ENCODE peak calls at places on chromosomes 11 and 22, in eight cellular contexts. One of them, this sample, is unnamed.

GRCh38 chr11:126391970-126392637 is 36.6 kb downstream of the ST3GAL4 start:
- DNase-seq in AG04449: no peak
- DNase-seq in neural progenitor cell: peak
- DNase-seq in astrocyte of the spinal cord: no peak
- DNase-seq in HL-60: peak
- DNase-seq in BJ: no peak
- DNase-seq in progenitor cell of endocrine pancreas: no peak
- DNase-seq in A549: no peak
- DNase-seq in this sample: no peak

GRCh38 chr22:49738006-49738405 is 89.7 kb downstream of the BRD1 start:
- DNase-seq in AG04449: no peak
- DNase-seq in neural progenitor cell: no peak
- DNase-seq in astrocyte of the spinal cord: no peak
- DNase-seq in HL-60: no peak
- DNase-seq in BJ: no peak
- DNase-seq in progenitor cell of endocrine pancreas: no peak
- DNase-seq in A549: no peak
- DNase-seq in this sample: no peak

GRCh38 chr22:25083414-25084166 is 116.1 kb upstream of the CRYBB3 start:
- DNase-seq in AG04449: no peak
- DNase-seq in neural progenitor cell: peak
- DNase-seq in astrocyte of the spinal cord: no peak
- DNase-seq in HL-60: no peak
- DNase-seq in BJ: no peak
- DNase-seq in progenitor cell of endocrine pancreas: no peak
- DNase-seq in A549: no peak
- DNase-seq in this sample: no peak

GRCh38 chr11:46889689-46890475 is 28.5 kb downstream of the LRP4 start:
- DNase-seq in AG04449: peak
- DNase-seq in neural progenitor cell: peak
- DNase-seq in astrocyte of the spinal cord: peak
- DNase-seq in HL-60: peak
- DNase-seq in BJ: peak
- DNase-seq in progenitor cell of endocrine pancreas: peak
- DNase-seq in A549: peak
- DNase-seq in this sample: no peak

GRCh38 chr11:2991477-2992233 is 474 bp downstream of the NAP1L4 start:
- DNase-seq in AG04449: no peak
- DNase-seq in neural progenitor cell: no peak
- DNase-seq in astrocyte of the spinal cord: peak
- DNase-seq in HL-60: no peak
- DNase-seq in BJ: no peak
- DNase-seq in progenitor cell of endocrine pancreas: no peak
- DNase-seq in A549: peak
- DNase-seq in this sample: no peak

GRCh38 chr11:10205928-10206327 is 88.1 kb downstream of the SBF2 start:
- DNase-seq in AG04449: no peak
- DNase-seq in neural progenitor cell: peak
- DNase-seq in astrocyte of the spinal cord: no peak
- DNase-seq in HL-60: no peak
- DNase-seq in BJ: no peak
- DNase-seq in progenitor cell of endocrine pancreas: no peak
- DNase-seq in A549: no peak
- DNase-seq in this sample: no peak

GRCh38 chr22:37486224-37486845 is at the start of gene MFNG:
- DNase-seq in AG04449: no peak
- DNase-seq in neural progenitor cell: peak
- DNase-seq in astrocyte of the spinal cord: peak
- DNase-seq in HL-60: peak
- DNase-seq in BJ: no peak
- DNase-seq in progenitor cell of endocrine pancreas: peak
- DNase-seq in A549: peak
- DNase-seq in this sample: no peak

GRCh38 chr11:8094656-8095055 is 13.6 kb downstream of the TUB start:
- DNase-seq in AG04449: no peak
- DNase-seq in neural progenitor cell: no peak
- DNase-seq in astrocyte of the spinal cord: no peak
- DNase-seq in HL-60: no peak
- DNase-seq in BJ: no peak
- DNase-seq in progenitor cell of endocrine pancreas: no peak
- DNase-seq in A549: no peak
- DNase-seq in this sample: no peak

GRCh38 chr11:2480874-2481220 is 36.0 kb downstream of the KCNQ1 start:
- DNase-seq in AG04449: no peak
- DNase-seq in neural progenitor cell: no peak
- DNase-seq in astrocyte of the spinal cord: no peak
- DNase-seq in HL-60: peak
- DNase-seq in BJ: no peak
- DNase-seq in progenitor cell of endocrine pancreas: no peak
- DNase-seq in A549: no peak
- DNase-seq in this sample: no peak

DNA sequence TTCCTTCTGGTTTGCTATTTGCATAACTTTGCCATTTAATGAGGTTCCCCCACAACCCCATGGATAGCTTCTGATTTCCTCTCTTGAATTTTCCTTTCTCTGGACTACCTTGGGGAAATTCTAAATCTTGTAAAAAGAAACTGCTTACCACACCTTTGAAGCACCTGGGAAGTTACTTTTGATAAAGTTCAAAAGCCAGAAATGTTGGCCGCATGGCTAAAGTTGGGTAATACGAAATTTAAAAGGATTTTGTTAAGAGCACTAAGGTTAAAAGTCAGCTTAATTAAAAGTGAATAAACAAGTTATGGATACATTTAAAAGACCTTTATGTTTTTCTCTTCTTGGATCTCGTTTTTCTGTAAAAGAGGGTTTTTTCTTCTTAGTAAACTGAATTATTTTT is 5.5 kb downstream of the CASP4 start:
- DNase-seq in AG04449: no peak
- DNase-seq in neural progenitor cell: no peak
- DNase-seq in astrocyte of the spinal cord: no peak
- DNase-seq in HL-60: no peak
- DNase-seq in BJ: no peak
- DNase-seq in progenitor cell of endocrine pancreas: no peak
- DNase-seq in A549: no peak
- DNase-seq in this sample: no peak
- TF ChIP-seq CTCF in AG04449: no peak
- TF ChIP-seq CTCF in neural progenitor cell: no peak
- TF ChIP-seq CTCF in astrocyte of the spinal cord: no peak
- TF ChIP-seq CTCF in HL-60: no peak
- TF ChIP-seq CTCF in BJ: no peak
- TF ChIP-seq CTCF in progenitor cell of endocrine pancreas: no peak
- TF ChIP-seq CTCF in A549: no peak
- TF ChIP-seq CTCF in this sample: no peak

GRCh38 chr11:13277719-13278619 is at the start of gene BMAL1:
- DNase-seq in AG04449: no peak
- DNase-seq in neural progenitor cell: peak
- DNase-seq in astrocyte of the spinal cord: peak
- DNase-seq in HL-60: peak
- DNase-seq in BJ: no peak
- DNase-seq in progenitor cell of endocrine pancreas: peak
- DNase-seq in A549: peak
- DNase-seq in this sample: no peak

GRCh38 chr11:13280777-13281176 is 3.2 kb downstream of the BMAL1 start:
- DNase-seq in AG04449: no peak
- DNase-seq in neural progenitor cell: no peak
- DNase-seq in astrocyte of the spinal cord: no peak
- DNase-seq in HL-60: no peak
- DNase-seq in BJ: no peak
- DNase-seq in progenitor cell of endocrine pancreas: no peak
- DNase-seq in A549: no peak
- DNase-seq in this sample: no peak

GRCh38 chr11:13279487-13279834 is 1.9 kb downstream of the BMAL1 start:
- DNase-seq in AG04449: no peak
- DNase-seq in neural progenitor cell: no peak
- DNase-seq in astrocyte of the spinal cord: no peak
- DNase-seq in HL-60: no peak
- DNase-seq in BJ: no peak
- DNase-seq in progenitor cell of endocrine pancreas: no peak
- DNase-seq in A549: no peak
- DNase-seq in this sample: no peak

GRCh38 chr11:13278620-13279486 is 1.3 kb downstream of the BMAL1 start:
- DNase-seq in AG04449: no peak
- DNase-seq in neural progenitor cell: peak
- DNase-seq in astrocyte of the spinal cord: no peak
- DNase-seq in HL-60: no peak
- DNase-seq in BJ: no peak
- DNase-seq in progenitor cell of endocrine pancreas: no peak
- DNase-seq in A549: peak
- DNase-seq in this sample: no peak

DNA sequence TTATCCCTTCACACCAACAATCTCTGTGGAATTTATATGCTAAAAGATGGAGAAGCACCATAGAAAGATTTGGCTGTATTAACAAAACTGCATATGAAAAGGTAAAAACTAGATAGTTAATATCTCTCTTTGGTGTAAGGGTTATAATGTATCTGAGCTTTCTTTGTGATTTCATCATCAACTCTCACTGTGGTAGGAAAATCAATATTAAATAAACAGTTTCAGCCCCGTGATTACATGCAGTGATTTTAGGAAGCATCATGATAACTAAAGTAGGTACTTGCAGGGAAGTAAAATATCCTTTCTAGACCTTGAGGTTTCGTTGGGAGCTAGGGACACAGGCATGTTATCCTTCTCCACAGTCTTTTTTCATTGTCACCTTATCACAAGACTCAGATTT is 2.7 kb downstream of the BMAL1 start:
- DNase-seq in AG04449: no peak
- DNase-seq in neural progenitor cell: no peak
- DNase-seq in astrocyte of the spinal cord: no peak
- DNase-seq in HL-60: no peak
- DNase-seq in BJ: no peak
- DNase-seq in progenitor cell of endocrine pancreas: no peak
- DNase-seq in A549: no peak
- DNase-seq in this sample: no peak
- TF ChIP-seq CTCF in AG04449: no peak
- TF ChIP-seq CTCF in neural progenitor cell: no peak
- TF ChIP-seq CTCF in astrocyte of the spinal cord: no peak
- TF ChIP-seq CTCF in HL-60: no peak
- TF ChIP-seq CTCF in BJ: no peak
- TF ChIP-seq CTCF in progenitor cell of endocrine pancreas: no peak
- TF ChIP-seq CTCF in A549: no peak
- TF ChIP-seq CTCF in this sample: no peak

GRCh38 chr22:20079745-20080444 is at the start of gene DGCR8:
- DNase-seq in AG04449: peak
- DNase-seq in neural progenitor cell: peak
- DNase-seq in astrocyte of the spinal cord: peak
- DNase-seq in HL-60: peak
- DNase-seq in BJ: peak
- DNase-seq in progenitor cell of endocrine pancreas: peak
- DNase-seq in A549: peak
- DNase-seq in this sample: peak
- TF ChIP-seq CTCF in AG04449: no peak
- TF ChIP-seq CTCF in neural progenitor cell: no peak
- TF ChIP-seq CTCF in astrocyte of the spinal cord: no peak
- TF ChIP-seq CTCF in HL-60: no peak
- TF ChIP-seq CTCF in BJ: no peak
- TF ChIP-seq CTCF in progenitor cell of endocrine pancreas: no peak
- TF ChIP-seq CTCF in A549: no peak
- TF ChIP-seq CTCF in this sample: no peak

GRCh38 chr22:30245985-30246901 is at the start of gene LIF:
- DNase-seq in AG04449: no peak
- DNase-seq in neural progenitor cell: peak
- DNase-seq in astrocyte of the spinal cord: peak
- DNase-seq in HL-60: no peak
- DNase-seq in BJ: no peak
- DNase-seq in progenitor cell of endocrine pancreas: peak
- DNase-seq in A549: no peak
- DNase-seq in this sample: no peak
- TF ChIP-seq CTCF in AG04449: peak
- TF ChIP-seq CTCF in neural progenitor cell: peak
- TF ChIP-seq CTCF in astrocyte of the spinal cord: no peak
- TF ChIP-seq CTCF in HL-60: no peak
- TF ChIP-seq CTCF in BJ: no peak
- TF ChIP-seq CTCF in progenitor cell of endocrine pancreas: peak
- TF ChIP-seq CTCF in A549: no peak
- TF ChIP-seq CTCF in this sample: peak

GRCh38 chr11:79440451-79441158 is at the start of gene TENM4:
- DNase-seq in AG04449: peak
- DNase-seq in neural progenitor cell: peak
- DNase-seq in astrocyte of the spinal cord: peak
- DNase-seq in HL-60: peak
- DNase-seq in BJ: no peak
- DNase-seq in progenitor cell of endocrine pancreas: peak
- DNase-seq in A549: no peak
- DNase-seq in this sample: no peak

GRCh38 chr11:79441159-79441875 is 487 bp upstream of the TENM4 start:
- DNase-seq in AG04449: no peak
- DNase-seq in neural progenitor cell: peak
- DNase-seq in astrocyte of the spinal cord: peak
- DNase-seq in HL-60: no peak
- DNase-seq in BJ: no peak
- DNase-seq in progenitor cell of endocrine pancreas: no peak
- DNase-seq in A549: no peak
- DNase-seq in this sample: no peak

GRCh38 chr11:79438631-79439429 is 2.0 kb downstream of the TENM4 start:
- DNase-seq in AG04449: no peak
- DNase-seq in neural progenitor cell: peak
- DNase-seq in astrocyte of the spinal cord: peak
- DNase-seq in HL-60: no peak
- DNase-seq in BJ: no peak
- DNase-seq in progenitor cell of endocrine pancreas: no peak
- DNase-seq in A549: no peak
- DNase-seq in this sample: no peak

GRCh38 chr11:79439430-79439892 is 1.4 kb downstream of the TENM4 start:
- DNase-seq in AG04449: no peak
- DNase-seq in neural progenitor cell: no peak
- DNase-seq in astrocyte of the spinal cord: peak
- DNase-seq in HL-60: no peak
- DNase-seq in BJ: no peak
- DNase-seq in progenitor cell of endocrine pancreas: no peak
- DNase-seq in A549: no peak
- DNase-seq in this sample: no peak

GRCh38 chr11:79439893-79440450 is 858 bp downstream of the TENM4 start:
- DNase-seq in AG04449: no peak
- DNase-seq in neural progenitor cell: peak
- DNase-seq in astrocyte of the spinal cord: peak
- DNase-seq in HL-60: no peak
- DNase-seq in BJ: no peak
- DNase-seq in progenitor cell of endocrine pancreas: peak
- DNase-seq in A549: no peak
- DNase-seq in this sample: no peak
- TF ChIP-seq CTCF in AG04449: no peak
- TF ChIP-seq CTCF in neural progenitor cell: peak
- TF ChIP-seq CTCF in astrocyte of the spinal cord: peak
- TF ChIP-seq CTCF in HL-60: no peak
- TF ChIP-seq CTCF in BJ: no peak
- TF ChIP-seq CTCF in progenitor cell of endocrine pancreas: peak
- TF ChIP-seq CTCF in A549: no peak
- TF ChIP-seq CTCF in this sample: no peak

DNA sequence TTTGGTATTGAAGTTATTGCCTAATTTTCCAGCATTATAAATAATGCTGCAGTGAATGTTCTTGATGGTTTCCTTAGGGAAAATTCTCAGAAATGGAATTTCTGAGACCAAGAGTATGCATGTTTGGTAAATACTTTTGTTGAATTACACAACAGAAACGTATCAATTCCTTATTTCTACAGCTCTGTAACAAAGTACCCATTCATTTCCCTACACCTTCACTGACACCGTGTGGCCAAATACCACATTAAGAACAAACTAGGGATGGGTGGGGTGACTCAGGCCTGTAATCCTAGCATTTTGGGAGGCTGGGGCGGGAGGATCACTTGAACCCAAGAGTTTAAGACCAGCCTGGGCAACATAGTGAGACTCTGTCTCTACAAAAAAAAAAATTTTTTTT is 21.8 kb downstream of the MCAM start:
- DNase-seq in AG04449: no peak
- DNase-seq in neural progenitor cell: no peak
- DNase-seq in astrocyte of the spinal cord: no peak
- DNase-seq in HL-60: no peak
- DNase-seq in BJ: no peak
- DNase-seq in progenitor cell of endocrine pancreas: no peak
- DNase-seq in A549: no peak
- DNase-seq in this sample: no peak
- TF ChIP-seq CTCF in AG04449: no peak
- TF ChIP-seq CTCF in neural progenitor cell: peak
- TF ChIP-seq CTCF in astrocyte of the spinal cord: no peak
- TF ChIP-seq CTCF in HL-60: no peak
- TF ChIP-seq CTCF in BJ: no peak
- TF ChIP-seq CTCF in progenitor cell of endocrine pancreas: no peak
- TF ChIP-seq CTCF in A549: no peak
- TF ChIP-seq CTCF in this sample: peak

This sample was measured in epithelial cell of proximal tubule.